ENCODE peak calls at places on chromosomes 12 and 14, in seven cellular contexts. One of them, this sample, is unnamed.
A peak's percentile ranks its signal among the peaks of the same experiment; 100 is the strongest.

GRCh38 chr12:24066865-24067264 is 117.4 kb upstream of the SOX5 start:
- DNase-seq in stimulated activated CD4-positive, alpha-beta T cell treated with anti-CD3 and anti-CD28 coated beads, Interleukin-12 subunit alpha, Interleukin-12 subunit beta, amount 100 ng/mL, for 24 hours: no peak
- DNase-seq in CD4-positive, alpha-beta T cell: no peak
- DNase-seq in hippocampal formation: no peak
- DNase-seq in cardiac fibroblast: peak; percentile 80
- DNase-seq in D341Med: no peak
- DNase-seq in Ammon's horn: no peak
- DNase-seq in this sample: no peak

GRCh38 chr12:52372216-52373154 is 5.2 kb upstream of the KRT85 start:
- DNase-seq in stimulated activated CD4-positive, alpha-beta T cell treated with anti-CD3 and anti-CD28 coated beads, Interleukin-12 subunit alpha, Interleukin-12 subunit beta, amount 100 ng/mL, for 24 hours: peak; percentile 49
- DNase-seq in CD4-positive, alpha-beta T cell: peak; percentile 49
- DNase-seq in hippocampal formation: peak; percentile 81
- DNase-seq in cardiac fibroblast: peak; percentile 93
- DNase-seq in D341Med: peak; percentile 86
- DNase-seq in Ammon's horn: peak; percentile 91
- DNase-seq in this sample: peak; percentile 83

GRCh38 chr12:1660304-1661187 is 30.3 kb upstream of the ADIPOR2 start:
- DNase-seq in stimulated activated CD4-positive, alpha-beta T cell treated with anti-CD3 and anti-CD28 coated beads, Interleukin-12 subunit alpha, Interleukin-12 subunit beta, amount 100 ng/mL, for 24 hours: no peak
- DNase-seq in CD4-positive, alpha-beta T cell: peak; percentile 42
- DNase-seq in hippocampal formation: peak; percentile 71
- DNase-seq in cardiac fibroblast: peak; percentile 83
- DNase-seq in D341Med: no peak
- DNase-seq in Ammon's horn: no peak
- DNase-seq in this sample: no peak

GRCh38 chr14:103313704-103314103 is 20.3 kb upstream of the EIF5 start:
- DNase-seq in stimulated activated CD4-positive, alpha-beta T cell treated with anti-CD3 and anti-CD28 coated beads, Interleukin-12 subunit alpha, Interleukin-12 subunit beta, amount 100 ng/mL, for 24 hours: no peak
- DNase-seq in CD4-positive, alpha-beta T cell: no peak
- DNase-seq in hippocampal formation: no peak
- DNase-seq in cardiac fibroblast: peak; percentile 82
- DNase-seq in D341Med: no peak
- DNase-seq in Ammon's horn: no peak
- DNase-seq in this sample: no peak

GRCh38 chr14:67680121-67680602 is 5.7 kb upstream of the VTI1B start:
- DNase-seq in stimulated activated CD4-positive, alpha-beta T cell treated with anti-CD3 and anti-CD28 coated beads, Interleukin-12 subunit alpha, Interleukin-12 subunit beta, amount 100 ng/mL, for 24 hours: no peak
- DNase-seq in CD4-positive, alpha-beta T cell: no peak
- DNase-seq in hippocampal formation: no peak
- DNase-seq in cardiac fibroblast: peak; percentile 89
- DNase-seq in D341Med: no peak
- DNase-seq in Ammon's horn: no peak
- DNase-seq in this sample: no peak

GRCh38 chr14:49623941-49624806 is 3.6 kb downstream of the MGAT2 start:
- DNase-seq in stimulated activated CD4-positive, alpha-beta T cell treated with anti-CD3 and anti-CD28 coated beads, Interleukin-12 subunit alpha, Interleukin-12 subunit beta, amount 100 ng/mL, for 24 hours: no peak
- DNase-seq in CD4-positive, alpha-beta T cell: no peak
- DNase-seq in hippocampal formation: no peak
- DNase-seq in cardiac fibroblast: peak; percentile 43
- DNase-seq in D341Med: no peak
- DNase-seq in Ammon's horn: no peak
- DNase-seq in this sample: no peak

GRCh38 chr12:59304077-59304721 is 291.6 kb upstream of the SLC16A7 start:
- DNase-seq in stimulated activated CD4-positive, alpha-beta T cell treated with anti-CD3 and anti-CD28 coated beads, Interleukin-12 subunit alpha, Interleukin-12 subunit beta, amount 100 ng/mL, for 24 hours: no peak
- DNase-seq in CD4-positive, alpha-beta T cell: no peak
- DNase-seq in hippocampal formation: no peak
- DNase-seq in cardiac fibroblast: no peak
- DNase-seq in D341Med: no peak
- DNase-seq in Ammon's horn: no peak
- DNase-seq in this sample: no peak

GRCh38 chr12:119115296-119115905 is 63.3 kb upstream of the HSPB8 start:
- DNase-seq in stimulated activated CD4-positive, alpha-beta T cell treated with anti-CD3 and anti-CD28 coated beads, Interleukin-12 subunit alpha, Interleukin-12 subunit beta, amount 100 ng/mL, for 24 hours: peak; percentile 8
- DNase-seq in CD4-positive, alpha-beta T cell: no peak
- DNase-seq in hippocampal formation: peak; percentile 43
- DNase-seq in cardiac fibroblast: peak; percentile 62
- DNase-seq in D341Med: peak; percentile 79
- DNase-seq in Ammon's horn: peak; percentile 39
- DNase-seq in this sample: peak; percentile 51

GRCh38 chr12:87779858-87780498 is 249.2 kb downstream of the C12orf50 start:
- DNase-seq in stimulated activated CD4-positive, alpha-beta T cell treated with anti-CD3 and anti-CD28 coated beads, Interleukin-12 subunit alpha, Interleukin-12 subunit beta, amount 100 ng/mL, for 24 hours: no peak
- DNase-seq in CD4-positive, alpha-beta T cell: no peak
- DNase-seq in hippocampal formation: no peak
- DNase-seq in cardiac fibroblast: no peak
- DNase-seq in D341Med: no peak
- DNase-seq in Ammon's horn: no peak
- DNase-seq in this sample: no peak

GRCh38 chr12:106135781-106136180 is 3.0 kb downstream of the NUAK1 start:
- DNase-seq in stimulated activated CD4-positive, alpha-beta T cell treated with anti-CD3 and anti-CD28 coated beads, Interleukin-12 subunit alpha, Interleukin-12 subunit beta, amount 100 ng/mL, for 24 hours: no peak
- DNase-seq in CD4-positive, alpha-beta T cell: no peak
- DNase-seq in hippocampal formation: no peak
- DNase-seq in cardiac fibroblast: peak; percentile 74
- DNase-seq in D341Med: no peak
- DNase-seq in Ammon's horn: no peak
- DNase-seq in this sample: no peak

GRCh38 chr12:38523920-38524319 is 207.3 kb downstream of the ALG10B start:
- DNase-seq in stimulated activated CD4-positive, alpha-beta T cell treated with anti-CD3 and anti-CD28 coated beads, Interleukin-12 subunit alpha, Interleukin-12 subunit beta, amount 100 ng/mL, for 24 hours: no peak
- DNase-seq in CD4-positive, alpha-beta T cell: no peak
- DNase-seq in hippocampal formation: no peak
- DNase-seq in cardiac fibroblast: no peak
- DNase-seq in D341Med: no peak
- DNase-seq in Ammon's horn: no peak
- DNase-seq in this sample: no peak

GRCh38 chr12:112361271-112361670 is 21.0 kb downstream of the HECTD4 start:
- DNase-seq in stimulated activated CD4-positive, alpha-beta T cell treated with anti-CD3 and anti-CD28 coated beads, Interleukin-12 subunit alpha, Interleukin-12 subunit beta, amount 100 ng/mL, for 24 hours: no peak
- DNase-seq in CD4-positive, alpha-beta T cell: no peak
- DNase-seq in hippocampal formation: no peak
- DNase-seq in cardiac fibroblast: no peak
- DNase-seq in D341Med: no peak
- DNase-seq in Ammon's horn: no peak
- DNase-seq in this sample: no peak

GRCh38 chr12:104060791-104061190 is 3.5 kb upstream of the HCFC2 start:
- DNase-seq in stimulated activated CD4-positive, alpha-beta T cell treated with anti-CD3 and anti-CD28 coated beads, Interleukin-12 subunit alpha, Interleukin-12 subunit beta, amount 100 ng/mL, for 24 hours: no peak
- DNase-seq in CD4-positive, alpha-beta T cell: no peak
- DNase-seq in hippocampal formation: no peak
- DNase-seq in cardiac fibroblast: no peak
- DNase-seq in D341Med: no peak
- DNase-seq in Ammon's horn: no peak
- DNase-seq in this sample: no peak

GRCh38 chr14:58298880-58299664 is 717 bp downstream of the ARID4A start:
- DNase-seq in stimulated activated CD4-positive, alpha-beta T cell treated with anti-CD3 and anti-CD28 coated beads, Interleukin-12 subunit alpha, Interleukin-12 subunit beta, amount 100 ng/mL, for 24 hours: no peak
- DNase-seq in CD4-positive, alpha-beta T cell: peak; percentile 36
- DNase-seq in hippocampal formation: no peak
- DNase-seq in cardiac fibroblast: no peak
- DNase-seq in D341Med: peak; percentile 75
- DNase-seq in Ammon's horn: peak; percentile 45
- DNase-seq in this sample: peak; percentile 13

GRCh38 chr12:80321653-80322052 is 122.4 kb upstream of the PTPRQ start:
- DNase-seq in stimulated activated CD4-positive, alpha-beta T cell treated with anti-CD3 and anti-CD28 coated beads, Interleukin-12 subunit alpha, Interleukin-12 subunit beta, amount 100 ng/mL, for 24 hours: no peak
- DNase-seq in CD4-positive, alpha-beta T cell: no peak
- DNase-seq in hippocampal formation: no peak
- DNase-seq in cardiac fibroblast: peak; percentile 56
- DNase-seq in D341Med: no peak
- DNase-seq in Ammon's horn: no peak
- DNase-seq in this sample: no peak

GRCh38 chr14:32984531-32984930 is 45.9 kb downstream of the NPAS3 start:
- DNase-seq in stimulated activated CD4-positive, alpha-beta T cell treated with anti-CD3 and anti-CD28 coated beads, Interleukin-12 subunit alpha, Interleukin-12 subunit beta, amount 100 ng/mL, for 24 hours: no peak
- DNase-seq in CD4-positive, alpha-beta T cell: no peak
- DNase-seq in hippocampal formation: peak; percentile 42
- DNase-seq in cardiac fibroblast: no peak
- DNase-seq in D341Med: no peak
- DNase-seq in Ammon's horn: peak; percentile 16
- DNase-seq in this sample: no peak

GRCh38 chr14:100983710-100984109 is 80.2 kb upstream of the RTL1 start:
- DNase-seq in stimulated activated CD4-positive, alpha-beta T cell treated with anti-CD3 and anti-CD28 coated beads, Interleukin-12 subunit alpha, Interleukin-12 subunit beta, amount 100 ng/mL, for 24 hours: no peak
- DNase-seq in CD4-positive, alpha-beta T cell: no peak
- DNase-seq in hippocampal formation: no peak
- DNase-seq in cardiac fibroblast: no peak
- DNase-seq in D341Med: no peak
- DNase-seq in Ammon's horn: no peak
- DNase-seq in this sample: no peak

GRCh38 chr12:81598205-81598604 is 160.9 kb downstream of the PPFIA2 start:
- DNase-seq in stimulated activated CD4-positive, alpha-beta T cell treated with anti-CD3 and anti-CD28 coated beads, Interleukin-12 subunit alpha, Interleukin-12 subunit beta, amount 100 ng/mL, for 24 hours: no peak
- DNase-seq in CD4-positive, alpha-beta T cell: no peak
- DNase-seq in hippocampal formation: peak; percentile 60
- DNase-seq in cardiac fibroblast: no peak
- DNase-seq in D341Med: peak; percentile 60
- DNase-seq in Ammon's horn: peak; percentile 70
- DNase-seq in this sample: no peak

GRCh38 chr12:870378-870777 is 79.1 kb downstream of the RAD52 start:
- DNase-seq in stimulated activated CD4-positive, alpha-beta T cell treated with anti-CD3 and anti-CD28 coated beads, Interleukin-12 subunit alpha, Interleukin-12 subunit beta, amount 100 ng/mL, for 24 hours: no peak
- DNase-seq in CD4-positive, alpha-beta T cell: no peak
- DNase-seq in hippocampal formation: no peak
- DNase-seq in cardiac fibroblast: no peak
- DNase-seq in D341Med: no peak
- DNase-seq in Ammon's horn: no peak
- DNase-seq in this sample: no peak

GRCh38 chr12:47832263-47832933 is 12.7 kb upstream of the HDAC7 start:
- DNase-seq in stimulated activated CD4-positive, alpha-beta T cell treated with anti-CD3 and anti-CD28 coated beads, Interleukin-12 subunit alpha, Interleukin-12 subunit beta, amount 100 ng/mL, for 24 hours: peak; percentile 71
- DNase-seq in CD4-positive, alpha-beta T cell: no peak
- DNase-seq in hippocampal formation: no peak
- DNase-seq in cardiac fibroblast: peak; percentile 64
- DNase-seq in D341Med: no peak
- DNase-seq in Ammon's horn: no peak
- DNase-seq in this sample: no peak

GRCh38 chr12:8011331-8011730 is 21.2 kb upstream of the FOXJ2 start:
- DNase-seq in stimulated activated CD4-positive, alpha-beta T cell treated with anti-CD3 and anti-CD28 coated beads, Interleukin-12 subunit alpha, Interleukin-12 subunit beta, amount 100 ng/mL, for 24 hours: no peak
- DNase-seq in CD4-positive, alpha-beta T cell: no peak
- DNase-seq in hippocampal formation: no peak
- DNase-seq in cardiac fibroblast: no peak
- DNase-seq in D341Med: no peak
- DNase-seq in Ammon's horn: no peak
- DNase-seq in this sample: no peak

GRCh38 chr14:33848706-33849454 is 102.0 kb downstream of the EGLN3 start:
- DNase-seq in stimulated activated CD4-positive, alpha-beta T cell treated with anti-CD3 and anti-CD28 coated beads, Interleukin-12 subunit alpha, Interleukin-12 subunit beta, amount 100 ng/mL, for 24 hours: no peak
- DNase-seq in CD4-positive, alpha-beta T cell: no peak
- DNase-seq in hippocampal formation: peak; percentile 61
- DNase-seq in cardiac fibroblast: peak; percentile 54
- DNase-seq in D341Med: peak; percentile 90
- DNase-seq in Ammon's horn: peak; percentile 81
- DNase-seq in this sample: peak; percentile 90

GRCh38 chr12:133130808-133131128 is 341 bp downstream of the ZNF10 start:
- DNase-seq in stimulated activated CD4-positive, alpha-beta T cell treated with anti-CD3 and anti-CD28 coated beads, Interleukin-12 subunit alpha, Interleukin-12 subunit beta, amount 100 ng/mL, for 24 hours: peak; percentile 17
- DNase-seq in CD4-positive, alpha-beta T cell: peak; percentile 35
- DNase-seq in hippocampal formation: no peak
- DNase-seq in cardiac fibroblast: no peak
- DNase-seq in D341Med: peak; percentile 32
- DNase-seq in Ammon's horn: no peak
- DNase-seq in this sample: peak; percentile 28

GRCh38 chr14:58882577-58883018 is 244.8 kb downstream of the DACT1 start:
- DNase-seq in stimulated activated CD4-positive, alpha-beta T cell treated with anti-CD3 and anti-CD28 coated beads, Interleukin-12 subunit alpha, Interleukin-12 subunit beta, amount 100 ng/mL, for 24 hours: no peak
- DNase-seq in CD4-positive, alpha-beta T cell: no peak
- DNase-seq in hippocampal formation: no peak
- DNase-seq in cardiac fibroblast: peak; percentile 82
- DNase-seq in D341Med: peak; percentile 42
- DNase-seq in Ammon's horn: no peak
- DNase-seq in this sample: peak; percentile 54

GRCh38 chr12:115850924-115851323 is 426.6 kb downstream of the MED13L start:
- DNase-seq in stimulated activated CD4-positive, alpha-beta T cell treated with anti-CD3 and anti-CD28 coated beads, Interleukin-12 subunit alpha, Interleukin-12 subunit beta, amount 100 ng/mL, for 24 hours: no peak
- DNase-seq in CD4-positive, alpha-beta T cell: no peak
- DNase-seq in hippocampal formation: no peak
- DNase-seq in cardiac fibroblast: no peak
- DNase-seq in D341Med: no peak
- DNase-seq in Ammon's horn: no peak
- DNase-seq in this sample: no peak

GRCh38 chr14:95620659-95621059 is 65.6 kb upstream of the TCL1B start:
- DNase-seq in stimulated activated CD4-positive, alpha-beta T cell treated with anti-CD3 and anti-CD28 coated beads, Interleukin-12 subunit alpha, Interleukin-12 subunit beta, amount 100 ng/mL, for 24 hours: no peak
- DNase-seq in CD4-positive, alpha-beta T cell: no peak
- DNase-seq in hippocampal formation: no peak
- DNase-seq in cardiac fibroblast: no peak
- DNase-seq in D341Med: no peak
- DNase-seq in Ammon's horn: no peak
- DNase-seq in this sample: no peak

GRCh38 chr14:60356921-60357550 is 108.0 kb downstream of the PPM1A start:
- DNase-seq in stimulated activated CD4-positive, alpha-beta T cell treated with anti-CD3 and anti-CD28 coated beads, Interleukin-12 subunit alpha, Interleukin-12 subunit beta, amount 100 ng/mL, for 24 hours: no peak
- DNase-seq in CD4-positive, alpha-beta T cell: no peak
- DNase-seq in hippocampal formation: no peak
- DNase-seq in cardiac fibroblast: no peak
- DNase-seq in D341Med: peak; percentile 53
- DNase-seq in Ammon's horn: peak; percentile 8
- DNase-seq in this sample: peak; percentile 66

GRCh38 chr14:19823178-19823577 is 19.6 kb downstream of the OR4N2 start:
- DNase-seq in stimulated activated CD4-positive, alpha-beta T cell treated with anti-CD3 and anti-CD28 coated beads, Interleukin-12 subunit alpha, Interleukin-12 subunit beta, amount 100 ng/mL, for 24 hours: no peak
- DNase-seq in CD4-positive, alpha-beta T cell: no peak
- DNase-seq in hippocampal formation: no peak
- DNase-seq in cardiac fibroblast: peak; percentile 5
- DNase-seq in D341Med: no peak
- DNase-seq in Ammon's horn: no peak
- DNase-seq in this sample: no peak

GRCh38 chr12:9041321-9041720 is 52.0 kb downstream of the KLRG1 start:
- DNase-seq in stimulated activated CD4-positive, alpha-beta T cell treated with anti-CD3 and anti-CD28 coated beads, Interleukin-12 subunit alpha, Interleukin-12 subunit beta, amount 100 ng/mL, for 24 hours: no peak
- DNase-seq in CD4-positive, alpha-beta T cell: no peak
- DNase-seq in hippocampal formation: no peak
- DNase-seq in cardiac fibroblast: peak; percentile 26
- DNase-seq in D341Med: no peak
- DNase-seq in Ammon's horn: no peak
- DNase-seq in this sample: no peak

GRCh38 chr12:52032797-52033505 is 18.3 kb upstream of the NR4A1 start:
- DNase-seq in stimulated activated CD4-positive, alpha-beta T cell treated with anti-CD3 and anti-CD28 coated beads, Interleukin-12 subunit alpha, Interleukin-12 subunit beta, amount 100 ng/mL, for 24 hours: peak; percentile 90
- DNase-seq in CD4-positive, alpha-beta T cell: peak; percentile 78
- DNase-seq in hippocampal formation: peak; percentile 95
- DNase-seq in cardiac fibroblast: peak; percentile 97
- DNase-seq in D341Med: peak; percentile 96
- DNase-seq in Ammon's horn: peak; percentile 99
- DNase-seq in this sample: peak; percentile 99

GRCh38 chr14:52227559-52228222 is 39.8 kb upstream of the PTGDR start:
- DNase-seq in stimulated activated CD4-positive, alpha-beta T cell treated with anti-CD3 and anti-CD28 coated beads, Interleukin-12 subunit alpha, Interleukin-12 subunit beta, amount 100 ng/mL, for 24 hours: no peak
- DNase-seq in CD4-positive, alpha-beta T cell: no peak
- DNase-seq in hippocampal formation: no peak
- DNase-seq in cardiac fibroblast: no peak
- DNase-seq in D341Med: no peak
- DNase-seq in Ammon's horn: no peak
- DNase-seq in this sample: no peak

GRCh38 chr14:90742252-90742651 is 74.0 kb downstream of the TTC7B start:
- DNase-seq in stimulated activated CD4-positive, alpha-beta T cell treated with anti-CD3 and anti-CD28 coated beads, Interleukin-12 subunit alpha, Interleukin-12 subunit beta, amount 100 ng/mL, for 24 hours: no peak
- DNase-seq in CD4-positive, alpha-beta T cell: no peak
- DNase-seq in hippocampal formation: no peak
- DNase-seq in cardiac fibroblast: no peak
- DNase-seq in D341Med: no peak
- DNase-seq in Ammon's horn: no peak
- DNase-seq in this sample: no peak

GRCh38 chr12:48002773-48003218 is 1.5 kb downstream of the COL2A1 start:
- DNase-seq in stimulated activated CD4-positive, alpha-beta T cell treated with anti-CD3 and anti-CD28 coated beads, Interleukin-12 subunit alpha, Interleukin-12 subunit beta, amount 100 ng/mL, for 24 hours: no peak
- DNase-seq in CD4-positive, alpha-beta T cell: no peak
- DNase-seq in hippocampal formation: no peak
- DNase-seq in cardiac fibroblast: peak; percentile 31
- DNase-seq in D341Med: no peak
- DNase-seq in Ammon's horn: no peak
- DNase-seq in this sample: no peak

GRCh38 chr14:98176910-98177309 is 1095.1 kb downstream of the BCL11B start:
- DNase-seq in stimulated activated CD4-positive, alpha-beta T cell treated with anti-CD3 and anti-CD28 coated beads, Interleukin-12 subunit alpha, Interleukin-12 subunit beta, amount 100 ng/mL, for 24 hours: no peak
- DNase-seq in CD4-positive, alpha-beta T cell: no peak
- DNase-seq in hippocampal formation: no peak
- DNase-seq in cardiac fibroblast: no peak
- DNase-seq in D341Med: no peak
- DNase-seq in Ammon's horn: no peak
- DNase-seq in this sample: no peak

GRCh38 chr12:106179086-106179485 is 40.3 kb upstream of the NUAK1 start:
- DNase-seq in stimulated activated CD4-positive, alpha-beta T cell treated with anti-CD3 and anti-CD28 coated beads, Interleukin-12 subunit alpha, Interleukin-12 subunit beta, amount 100 ng/mL, for 24 hours: no peak
- DNase-seq in CD4-positive, alpha-beta T cell: no peak
- DNase-seq in hippocampal formation: no peak
- DNase-seq in cardiac fibroblast: no peak
- DNase-seq in D341Med: peak; percentile 79
- DNase-seq in Ammon's horn: no peak
- DNase-seq in this sample: no peak

GRCh38 chr12:68374315-68374982 is 42.3 kb upstream of the MDM1 start:
- DNase-seq in stimulated activated CD4-positive, alpha-beta T cell treated with anti-CD3 and anti-CD28 coated beads, Interleukin-12 subunit alpha, Interleukin-12 subunit beta, amount 100 ng/mL, for 24 hours: peak; percentile 24
- DNase-seq in CD4-positive, alpha-beta T cell: peak; percentile 38
- DNase-seq in hippocampal formation: no peak
- DNase-seq in cardiac fibroblast: no peak
- DNase-seq in D341Med: no peak
- DNase-seq in Ammon's horn: no peak
- DNase-seq in this sample: no peak

GRCh38 chr14:89534896-89535615 is 118.0 kb upstream of the FOXN3 start:
- DNase-seq in stimulated activated CD4-positive, alpha-beta T cell treated with anti-CD3 and anti-CD28 coated beads, Interleukin-12 subunit alpha, Interleukin-12 subunit beta, amount 100 ng/mL, for 24 hours: no peak
- DNase-seq in CD4-positive, alpha-beta T cell: no peak
- DNase-seq in hippocampal formation: no peak
- DNase-seq in cardiac fibroblast: peak; percentile 55
- DNase-seq in D341Med: no peak
- DNase-seq in Ammon's horn: no peak
- DNase-seq in this sample: no peak

GRCh38 chr14:68784995-68785816 is 7.7 kb downstream of the ZFP36L1 start:
- DNase-seq in stimulated activated CD4-positive, alpha-beta T cell treated with anti-CD3 and anti-CD28 coated beads, Interleukin-12 subunit alpha, Interleukin-12 subunit beta, amount 100 ng/mL, for 24 hours: no peak
- DNase-seq in CD4-positive, alpha-beta T cell: no peak
- DNase-seq in hippocampal formation: no peak
- DNase-seq in cardiac fibroblast: peak; percentile 96
- DNase-seq in D341Med: peak; percentile 8
- DNase-seq in Ammon's horn: peak; percentile 21
- DNase-seq in this sample: no peak

This sample was measured in BE2C.